ENCODE peak calls at places on chromosomes 1 and 21, in nine cellular contexts. F is tibial nerve, S is astrocyte, G is transverse colon, T is cardiac muscle cell, C is left lung, Y is heart right ventricle, B is NT2/D1, V is body of pancreas. W is an unnamed sample. For H3K4me1, the result is how much of the 10 kb centered on the place peaks cover.

GRCh38 chr1:25668931-25669573 is 52.5 kb downstream of the MAN1C1 start:
- DNase-seq in C (no peak), G (no peak), V (no peak), Y (no peak), B (no peak), T (no peak), S (no peak), F (no peak), W (no peak)

GRCh38 chr1:77459881-77460280 is 178.1 kb downstream of the AK5 start:
- DNase-seq in B (no peak), T (no peak), S (peak), C (no peak), V (no peak), Y (no peak), G (no peak), F (no peak), W (no peak)

GRCh38 chr1:33047839-33048305 is 11.2 kb upstream of the AK2 start:
- DNase-seq in Y (no peak), F (no peak), V (no peak), B (no peak), C (peak), T (no peak), S (peak), G (no peak), W (no peak)

GRCh38 chr1:112260699-112261098 is 135.3 kb upstream of the CTTNBP2NL start:
- DNase-seq in F (no peak), B (no peak), Y (no peak), V (no peak), C (no peak), G (no peak), S (no peak), T (no peak), W (no peak)

GRCh38 chr1:16724718-16725438 is 15.4 kb upstream of the RNU1-4 start:
- DNase-seq in C (no peak), Y (no peak), F (peak), V (peak), S (no peak), T (no peak), B (no peak), G (peak), W (peak)

GRCh38 chr1:235017719-235018118 is 110.9 kb downstream of the TOMM20 start:
- DNase-seq in S (peak), F (no peak), G (no peak), C (no peak), T (no peak), Y (no peak), V (no peak), B (no peak), W (no peak)

GRCh38 chr1:184373155-184373554 is 13.7 kb upstream of the C1orf21 start:
- DNase-seq in B (no peak), S (no peak), V (no peak), F (no peak), C (no peak), G (no peak), Y (no peak), T (no peak), W (no peak)

GRCh38 chr1:197619008-197619640 is 156.2 kb downstream of the DENND1B start:
- DNase-seq in Y (no peak), F (no peak), G (no peak), B (no peak), T (no peak), C (no peak), S (peak), V (no peak), W (no peak)

GRCh38 chr1:228166170-228166936 is 749 bp downstream of the IBA57 start:
- DNase-seq in F (peak), B (no peak), S (peak), G (peak), C (peak), T (peak), V (peak), Y (peak), W (peak)

GRCh38 chr1:200442023-200442422 is 32.2 kb upstream of the ZNF281 start:
- DNase-seq in V (no peak), B (no peak), T (no peak), Y (no peak), S (no peak), C (no peak), G (no peak), F (no peak), W (no peak)

GRCh38 chr1:87155180-87155579 is 173.5 kb upstream of the LMO4 start:
- DNase-seq in G (no peak), T (no peak), B (no peak), Y (no peak), V (no peak), C (no peak), S (no peak), F (no peak), W (no peak)

GRCh38 chr1:186236921-186237320 is 138.1 kb downstream of the TPR start:
- DNase-seq in T (no peak), V (no peak), Y (no peak), F (no peak), C (no peak), G (no peak), S (peak), B (no peak), W (peak)

GRCh38 chr1:200786792-200787191 is 48.1 kb downstream of the CAMSAP2 start:
- DNase-seq in B (no peak), Y (no peak), C (no peak), F (no peak), G (no peak), T (peak), S (no peak), V (no peak), W (no peak)

GRCh38 chr1:12138196-12139183 is 28.3 kb upstream of the TNFRSF1B start:
- DNase-seq in V (no peak), B (no peak), C (no peak), G (no peak), F (no peak), Y (no peak), S (no peak), T (no peak), W (peak)

GRCh38 chr1:213192026-213192425 is 141.0 kb downstream of the RPS6KC1 start:
- DNase-seq in V (no peak), B (no peak), G (no peak), Y (no peak), F (no peak), C (no peak), S (peak), T (no peak), W (no peak)

GRCh38 chr1:225631041-225631663 is 21.8 kb downstream of the ENAH start:
- DNase-seq in B (no peak), T (no peak), Y (no peak), V (no peak), F (no peak), G (no peak), S (peak), C (no peak), W (no peak)

GRCh38 chr21:26028183-26028582 is 142.4 kb downstream of the APP start:
- DNase-seq in B (no peak), S (peak), T (no peak), Y (no peak), C (no peak), V (no peak), F (no peak), G (no peak), W (peak)

GRCh38 chr21:15804247-15804985 is 74.6 kb downstream of the USP25 start:
- DNase-seq in S (no peak), F (no peak), C (no peak), V (no peak), T (no peak), Y (no peak), B (no peak), G (no peak), W (no peak)

GRCh38 chr1:831522-831921 is 92.2 kb upstream of the SAMD11 start:
- DNase-seq in B (no peak), S (no peak), C (no peak), F (no peak), Y (no peak), T (no peak), G (no peak), V (no peak), W (no peak)

GRCh38 chr1:159867322-159868064 is 5.0 kb upstream of the VSIG8 start:
- DNase-seq in V (peak), B (no peak), T (peak), C (peak), F (no peak), G (peak), Y (no peak), S (no peak), W (no peak)

GRCh38 chr21:35350965-35351364 is 301.9 kb upstream of the RUNX1 start:
- DNase-seq in F (no peak), T (no peak), C (no peak), S (peak), G (no peak), B (no peak), V (no peak), Y (no peak), W (no peak)

GRCh38 chr1:75611014-75611413 is at the start of gene SLC44A5:
- DNase-seq in B (no peak), G (no peak), Y (no peak), T (no peak), S (no peak), C (no peak), F (no peak), V (no peak), W (no peak)

GRCh38 chr1:48870596-48870995 is 93.9 kb upstream of the BEND5 start:
- DNase-seq in G (no peak), F (no peak), Y (no peak), S (no peak), B (no peak), V (no peak), C (no peak), T (peak), W (no peak)

GRCh38 chr1:43822040-43822439 is 111.6 kb upstream of the ARTN start:
- DNase-seq in F (peak), C (no peak), Y (no peak), V (no peak), G (no peak), S (peak), T (no peak), B (peak), W (peak)

GRCh38 chr1:3504151-3504822 is 49.8 kb downstream of the ARHGEF16 start:
- DNase-seq in V (no peak), S (peak), Y (no peak), C (peak), G (no peak), T (no peak), B (no peak), F (peak), W (peak)

DNA sequence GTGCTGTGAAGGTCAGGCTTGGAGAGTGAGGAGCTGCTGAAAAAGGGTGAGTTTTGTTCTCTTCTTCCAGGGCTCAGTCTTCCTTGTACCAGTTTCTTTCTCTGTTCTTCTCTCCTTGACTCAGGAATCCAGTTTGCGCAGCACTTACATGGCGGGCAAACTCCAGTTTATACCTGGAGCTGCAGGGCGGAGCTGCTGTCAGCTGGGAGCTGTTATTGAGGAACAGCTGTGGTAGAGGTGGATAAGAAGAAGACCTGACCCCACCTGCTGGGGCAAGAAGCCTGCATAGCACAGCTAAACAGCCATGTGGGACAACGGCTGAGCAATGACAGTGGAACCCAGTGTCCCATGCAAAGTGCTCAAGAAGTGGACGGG is 46.2 kb downstream of the GALNT2 start:
- DNase-seq in V (no peak), G (no peak), C (no peak), Y (no peak), S (no peak), B (no peak), F (no peak), T (no peak), W (no peak)
- H3K4me1 ChIP-seq in V (half or more), G (under half), C (under half), Y (under half), S (under half), B (under half), F (half or more), T (under half), W (under half)

DNA sequence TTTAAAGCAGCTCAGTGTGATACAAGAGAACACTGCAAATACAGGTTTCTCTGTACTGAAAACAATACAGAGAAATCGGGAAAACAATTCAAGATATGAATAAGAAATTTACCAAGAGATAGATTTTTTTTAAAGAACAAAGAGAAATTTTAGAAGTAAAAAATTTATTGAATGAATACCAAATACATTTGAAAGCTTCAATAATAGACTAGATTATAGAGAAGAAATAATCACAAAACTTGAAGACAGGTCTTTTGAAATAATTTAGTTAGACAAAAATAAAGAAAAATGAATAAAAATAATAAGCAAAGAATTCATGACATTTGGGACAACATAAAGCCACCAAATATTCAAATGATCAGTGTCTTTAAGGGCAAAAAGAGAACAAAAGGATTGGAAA is 13.6 kb upstream of the FMO4 start:
- DNase-seq in T (no peak), G (no peak), B (no peak), S (no peak), V (no peak), Y (no peak), F (no peak), C (no peak), W (no peak)
- H3K4me1 ChIP-seq in T (under half), G (under half), B (under half), S (under half), V (under half), Y (under half), F (under half), C (under half), W (under half)

GRCh38 chr1:203652718-203653461 is 26.3 kb downstream of the ATP2B4 start:
- DNase-seq in G (no peak), C (no peak), T (no peak), B (no peak), F (no peak), Y (no peak), S (no peak), V (no peak), W (no peak)
- H3K4me1 ChIP-seq in G (half or more), C (under half), T (under half), B (under half), F (half or more), Y (half or more), S (under half), V (under half), W (under half)

GRCh38 chr1:156118175-156118868 is 3.8 kb downstream of the LMNA start:
- DNase-seq in F (no peak), S (no peak), B (no peak), T (no peak), G (peak), C (peak), Y (peak), V (peak), W (peak)
- H3K4me1 ChIP-seq in F (half or more), S (half or more), B (under half), T (under half), G (half or more), C (half or more), Y (half or more), V (half or more), W (half or more)

GRCh38 chr21:45469273-45470086 is 64.5 kb downstream of the COL18A1 start:
- DNase-seq in V (no peak), F (peak), C (no peak), T (no peak), G (no peak), B (no peak), Y (no peak), S (no peak), W (peak)

GRCh38 chr21:45470087-45470515 is 65.1 kb downstream of the COL18A1 start:
- DNase-seq in C (no peak), G (no peak), B (no peak), Y (no peak), S (peak), F (no peak), T (no peak), V (no peak), W (peak)

GRCh38 chr21:45467221-45467779 is 62.3 kb downstream of the COL18A1 start:
- DNase-seq in G (no peak), S (peak), B (no peak), V (no peak), T (no peak), Y (no peak), F (no peak), C (no peak), W (peak)

GRCh38 chr21:45468051-45468970 is 63.3 kb downstream of the COL18A1 start:
- DNase-seq in T (no peak), B (no peak), F (no peak), Y (no peak), S (no peak), V (no peak), C (no peak), G (no peak), W (peak)

DNA sequence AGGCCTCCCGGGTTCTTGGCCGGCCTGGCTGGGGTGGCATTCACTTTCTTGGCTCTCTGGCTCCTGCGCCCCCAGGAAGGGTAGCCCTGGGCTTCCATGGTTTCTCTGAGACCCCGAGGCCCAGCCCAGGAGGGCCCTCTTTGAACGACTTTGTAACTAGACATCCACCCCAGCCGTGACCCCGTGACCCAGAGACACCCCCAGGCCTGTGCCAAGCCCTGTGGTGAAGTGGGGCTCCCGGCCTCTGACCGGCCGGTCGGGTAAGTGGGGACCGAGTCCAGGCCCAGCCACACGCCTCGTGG is 64.0 kb downstream of the COL18A1 start:
- DNase-seq in G (no peak), F (no peak), B (no peak), T (no peak), S (no peak), V (no peak), Y (no peak), C (no peak), W (peak)
- H3K4me1 ChIP-seq in G (under half), F (half or more), B (under half), T (under half), S (under half), V (under half), Y (under half), C (under half), W (under half)

GRCh38 chr1:54325705-54326461 is 80.3 kb downstream of the SSBP3 start:
- DNase-seq in T (no peak), Y (peak), G (no peak), S (no peak), V (no peak), C (no peak), B (no peak), F (no peak), W (no peak)

GRCh38 chr1:54326577-54327385 is 79.4 kb downstream of the SSBP3 start:
- DNase-seq in V (no peak), G (no peak), Y (no peak), S (no peak), T (no peak), F (no peak), B (no peak), C (no peak), W (no peak)

GRCh38 chr1:54329337-54329954 is 76.7 kb downstream of the SSBP3 start:
- DNase-seq in B (no peak), Y (no peak), V (no peak), T (no peak), C (no peak), S (no peak), F (no peak), G (no peak), W (no peak)

GRCh38 chr1:54327386-54328116 is 78.6 kb downstream of the SSBP3 start:
- DNase-seq in B (no peak), T (no peak), S (no peak), C (no peak), V (no peak), G (no peak), Y (no peak), F (no peak), W (peak)

DNA sequence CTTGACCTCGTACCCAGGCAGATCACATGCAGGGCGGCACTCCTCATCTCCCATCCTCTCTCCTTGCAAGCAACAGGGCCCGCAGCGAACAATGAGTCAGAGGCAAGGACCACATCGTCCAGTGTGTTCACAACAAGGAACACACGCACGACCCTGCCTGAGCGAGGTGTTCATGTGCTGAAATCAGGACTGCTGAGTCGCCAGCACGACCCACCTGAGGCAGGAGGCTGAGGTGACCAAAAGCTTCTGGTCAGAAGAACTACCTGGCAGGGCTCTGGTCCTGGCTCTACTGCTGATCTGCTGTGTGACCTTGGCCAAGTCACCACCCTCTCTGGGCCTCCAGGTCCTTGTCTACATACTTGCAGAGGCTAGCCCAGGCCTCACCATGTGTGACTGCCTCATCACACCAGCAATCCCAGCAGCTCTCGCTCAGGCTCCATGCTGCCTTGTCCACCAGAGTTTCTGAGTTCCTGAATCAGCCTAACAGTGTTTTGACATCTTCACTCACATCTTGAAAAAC is 78.0 kb downstream of the SSBP3 start:
- DNase-seq in B (no peak), Y (no peak), S (no peak), C (no peak), F (no peak), V (no peak), G (no peak), T (no peak), W (no peak)
- H3K4me1 ChIP-seq in B (half or more), Y (half or more), S (under half), C (under half), F (half or more), V (under half), G (half or more), T (half or more), W (under half)